ENCODE peak calls at places on chromosomes 11 and 22, in five cellular contexts. P is K562, L is GM12891, G is GM12878, B is HepG2. C is an unnamed sample.

GRCh38 chr11:62572431-62572830 is 1.3 kb downstream of the EEF1G start:
- DNase-seq in P (no peak), L (no peak), G (no peak), B (no peak), C (no peak)

GRCh38 chr11:118592616-118593367 is 14.6 kb upstream of the PHLDB1 start:
- DNase-seq in P (no peak), L (no peak), G (no peak), B (no peak), C (no peak)

GRCh38 chr11:31826530-31827438 is 15.7 kb upstream of the PAX6 start:
- DNase-seq in P (no peak), L (no peak), G (no peak), B (no peak), C (no peak)

GRCh38 chr11:111632798-111633197 is 30.5 kb downstream of the SIK2 start:
- DNase-seq in P (no peak), L (no peak), G (no peak), B (no peak), C (no peak)

GRCh38 chr11:26949846-26950245 is 44.1 kb upstream of the FIBIN start:
- DNase-seq in P (no peak), L (no peak), G (no peak), B (no peak), C (no peak)

GRCh38 chr22:49011379-49011768 is 816.3 kb downstream of the BRD1 start:
- DNase-seq in P (no peak), L (no peak), G (no peak), B (no peak), C (no peak)

GRCh38 chr11:46330887-46331652 is 16.2 kb upstream of the DGKZ start:
- DNase-seq in P (no peak), L (no peak), G (no peak), B (no peak), C (no peak)

GRCh38 chr11:124761301-124762021 is 629 bp downstream of the ESAM start:
- DNase-seq in P (no peak), L (no peak), G (no peak), B (no peak), C (no peak)

GRCh38 chr11:70702040-70702648 is 303.8 kb downstream of the CTTN start:
- DNase-seq in P (no peak), L (no peak), G (no peak), B (no peak), C (no peak)

GRCh38 chr11:63764712-63765631 is 3.6 kb downstream of the ZFTA start:
- DNase-seq in P (no peak), L (no peak), G (no peak), B (peak), C (no peak)

GRCh38 chr11:96306933-96307747 is 35.9 kb downstream of the MAML2 start:
- DNase-seq in P (peak), L (no peak), G (no peak), B (peak), C (no peak)

GRCh38 chr22:46894851-46895640 is 132.6 kb downstream of the TBC1D22A start:
- DNase-seq in P (no peak), L (no peak), G (no peak), B (peak), C (no peak)

GRCh38 chr11:83033972-83034672 is 37.6 kb downstream of the RAB30 start:
- DNase-seq in P (no peak), L (no peak), G (no peak), B (no peak), C (no peak)
- TF ChIP-seq POLR2A in P (no peak), L (no peak), G (no peak), B (no peak), C (no peak)

GRCh38 chr22:21734540-21735197 is 925 bp downstream of the YPEL1 start:
- DNase-seq in P (peak), L (no peak), G (no peak), B (no peak), C (no peak)
- TF ChIP-seq TAF1 in P (no peak), L (no peak), G (no peak), B (no peak), C (no peak)

DNA sequence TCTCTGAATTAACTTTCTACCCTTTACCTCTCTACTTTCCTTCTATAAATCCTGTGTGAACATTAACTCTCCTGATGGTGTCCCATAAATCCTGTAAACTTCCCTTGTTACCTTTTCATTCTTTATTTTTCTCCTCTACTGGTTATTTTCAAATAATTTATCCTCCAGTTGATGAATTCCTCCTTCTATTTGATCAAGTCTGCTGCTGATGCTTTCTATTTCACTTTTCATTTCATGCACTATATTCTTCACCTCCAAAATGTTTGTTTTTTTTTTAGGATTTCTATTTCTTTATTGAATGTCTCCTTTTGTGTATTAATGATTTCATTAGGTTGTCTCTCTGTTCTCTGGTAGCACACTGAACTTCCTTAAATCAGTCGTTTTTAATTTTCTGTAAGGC is 68.6 kb downstream of the KCNQ1OT1 start:
- DNase-seq in P (no peak), L (no peak), G (no peak), B (no peak), C (no peak)
- TF ChIP-seq POLR2AphosphoS5 in P (no peak), L (no peak), G (no peak), B (no peak), C (no peak)

GRCh38 chr22:37024339-37025157 is 5.0 kb downstream of the MPST start:
- DNase-seq in P (no peak), L (no peak), G (no peak), B (no peak), C (no peak)
- TF ChIP-seq POLR2A in P (no peak), L (no peak), G (no peak), B (no peak), C (no peak)